ENCODE peak calls at places on chromosomes 1 and 21, in four cellular contexts. One of them, this sample, is unnamed. For H3K4me1, the result is how much of the 10 kb centered on the place peaks cover.

GRCh38 chr1:4267381-4268261 is 367.5 kb upstream of the C1orf174 start:
- DNase-seq in HCT116: no peak
- DNase-seq in K562: no peak
- DNase-seq in HepG2: peak
- DNase-seq in this sample: no peak

GRCh38 chr1:56132520-56132919 is 446.8 kb downstream of the PLPP3 start:
- DNase-seq in K562: no peak
- DNase-seq in HepG2: no peak
- DNase-seq in HCT116: no peak
- DNase-seq in this sample: no peak

GRCh38 chr1:2174348-2175054 is 20.1 kb downstream of the FAAP20 start:
- DNase-seq in K562: peak
- DNase-seq in HepG2: peak
- DNase-seq in HCT116: peak
- DNase-seq in this sample: peak

GRCh38 chr1:152752225-152752624 is 5.6 kb upstream of the KPRP start:
- DNase-seq in HCT116: no peak
- DNase-seq in K562: no peak
- DNase-seq in HepG2: peak
- DNase-seq in this sample: no peak

GRCh38 chr21:38383411-38384245 is 114.6 kb downstream of the ERG start:
- DNase-seq in HCT116: no peak
- DNase-seq in K562: no peak
- DNase-seq in HepG2: no peak
- DNase-seq in this sample: no peak

GRCh38 chr1:110673197-110673701 is 1.5 kb downstream of the KCNA3 start:
- DNase-seq in HCT116: no peak
- DNase-seq in HepG2: no peak
- DNase-seq in K562: no peak
- DNase-seq in this sample: peak

GRCh38 chr1:158067651-158068050 is 74.2 kb downstream of the KIRREL1 start:
- DNase-seq in K562: no peak
- DNase-seq in HCT116: no peak
- DNase-seq in HepG2: no peak
- DNase-seq in this sample: no peak

GRCh38 chr1:35264861-35265260 is 3.6 kb upstream of the ZMYM4 start:
- DNase-seq in HepG2: peak
- DNase-seq in K562: no peak
- DNase-seq in HCT116: no peak
- DNase-seq in this sample: no peak

GRCh38 chr21:38832664-38833063 is 26.9 kb downstream of the ETS2 start:
- DNase-seq in HepG2: no peak
- DNase-seq in HCT116: no peak
- DNase-seq in K562: no peak
- DNase-seq in this sample: no peak

GRCh38 chr1:42931108-42931539 is 27.5 kb downstream of the SLC2A1 start:
- DNase-seq in HepG2: no peak
- DNase-seq in K562: peak
- DNase-seq in HCT116: no peak
- DNase-seq in this sample: peak

DNA sequence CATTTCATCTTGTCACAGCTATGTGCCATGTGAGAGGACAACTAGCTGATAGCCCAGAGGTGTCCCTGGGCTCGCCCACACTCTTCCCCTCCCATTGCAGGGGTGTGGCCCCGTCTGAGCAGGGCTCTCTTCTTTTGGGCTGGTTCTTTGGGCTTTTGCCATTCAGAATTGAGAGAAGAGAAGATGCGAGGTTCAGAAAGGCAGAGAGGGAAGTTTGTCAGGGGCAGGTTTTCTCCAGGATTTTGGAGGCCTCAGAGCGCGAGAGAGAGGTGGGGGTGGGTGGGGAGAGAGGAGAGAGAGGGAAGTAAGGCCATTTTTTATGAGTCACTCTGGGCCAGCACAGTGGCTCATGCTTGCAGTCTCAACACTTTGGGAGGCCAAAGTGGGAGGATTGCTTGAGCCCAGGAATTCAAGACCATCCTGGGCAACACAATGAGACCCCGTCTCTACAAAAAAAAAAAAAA is 5.2 kb downstream of the IFI6 start:
- DNase-seq in HepG2: no peak
- DNase-seq in HCT116: no peak
- DNase-seq in K562: peak
- DNase-seq in this sample: no peak
- TF ChIP-seq ELF1 in HepG2: no peak
- TF ChIP-seq ELF1 in HCT116: no peak
- TF ChIP-seq ELF1 in K562: no peak
- TF ChIP-seq ELF1 in this sample: no peak

DNA sequence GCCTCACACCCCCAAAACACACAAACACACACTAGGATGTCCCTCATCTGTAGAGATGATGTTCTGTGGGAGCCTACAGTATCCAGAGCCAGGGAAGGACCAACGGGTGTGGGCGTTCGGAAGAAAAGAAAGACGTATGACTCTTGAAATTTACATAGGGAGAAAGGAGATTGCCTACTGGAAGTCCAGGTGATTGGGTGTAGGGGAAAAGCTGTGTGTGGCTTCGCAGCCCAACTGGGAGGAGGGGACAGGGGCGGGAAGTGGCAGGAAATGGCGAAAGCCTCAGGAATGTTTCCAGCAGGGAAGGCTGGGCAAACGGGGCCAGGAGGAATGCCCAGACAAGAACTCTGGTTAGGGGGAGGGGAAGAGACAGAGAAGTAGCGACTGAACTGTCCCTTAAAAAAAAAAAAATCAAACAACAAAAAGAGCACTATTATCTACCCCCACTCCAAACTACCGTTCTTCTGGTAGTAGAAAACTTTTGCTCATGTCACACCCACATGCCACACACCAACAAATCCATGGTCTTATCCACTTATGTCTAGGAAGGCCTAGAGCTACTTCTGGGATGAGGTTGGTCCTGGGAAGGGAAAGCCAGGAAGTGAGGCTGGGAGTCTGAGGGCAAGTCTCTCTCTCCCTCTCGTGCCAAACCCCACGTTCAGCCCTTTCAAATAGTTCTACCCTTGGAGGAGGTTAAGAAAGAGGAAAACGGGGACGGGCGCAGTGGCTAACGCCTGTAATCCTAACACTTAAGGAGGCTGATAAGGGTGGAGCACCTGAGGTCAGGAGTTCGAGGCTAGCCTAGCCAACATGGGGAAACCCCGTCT is 1.8 kb upstream of the CKS1B start:
- DNase-seq in HepG2: peak
- DNase-seq in K562: peak
- DNase-seq in HCT116: peak
- DNase-seq in this sample: no peak
- H3K4me1 ChIP-seq in HepG2: half or more
- H3K4me1 ChIP-seq in K562: half or more
- H3K4me1 ChIP-seq in HCT116: under half
- H3K4me1 ChIP-seq in this sample: under half

GRCh38 chr1:28380394-28380793 is 10.9 kb downstream of the PHACTR4 start:
- DNase-seq in HCT116: no peak
- DNase-seq in HepG2: no peak
- DNase-seq in K562: no peak
- DNase-seq in this sample: no peak
- TF ChIP-seq SIN3A in HCT116: no peak
- TF ChIP-seq SIN3A in HepG2: no peak
- TF ChIP-seq SIN3A in K562: no peak
- TF ChIP-seq SIN3A in this sample: no peak

GRCh38 chr1:235972316-235973090 is 92.4 kb downstream of the NID1 start:
- DNase-seq in HCT116: no peak
- DNase-seq in HepG2: no peak
- DNase-seq in K562: peak
- DNase-seq in this sample: peak
- TF ChIP-seq ELF1 in HCT116: no peak
- TF ChIP-seq ELF1 in HepG2: no peak
- TF ChIP-seq ELF1 in K562: no peak
- TF ChIP-seq ELF1 in this sample: no peak

DNA sequence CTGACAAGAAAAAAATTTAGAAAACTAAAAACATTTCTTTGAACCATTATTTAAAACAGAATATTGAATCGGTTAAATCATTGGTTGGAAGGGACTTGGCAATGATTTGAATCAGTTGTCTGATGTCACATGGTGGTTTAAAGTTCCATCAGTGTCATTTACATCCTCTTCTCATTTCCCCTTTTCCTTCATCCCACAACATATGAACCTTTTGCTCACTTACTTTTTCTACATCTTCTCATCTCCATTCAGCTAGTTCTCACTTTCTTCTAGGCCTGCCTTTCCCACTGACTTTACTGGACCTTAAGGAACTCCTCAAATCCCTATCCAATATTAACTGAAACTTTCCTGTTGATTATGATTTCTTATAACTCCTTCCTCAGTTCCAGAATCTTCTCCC is 58.5 kb downstream of the PHACTR4 start:
- DNase-seq in HCT116: no peak
- DNase-seq in HepG2: no peak
- DNase-seq in K562: no peak
- DNase-seq in this sample: no peak
- H3K4me1 ChIP-seq in HCT116: under half
- H3K4me1 ChIP-seq in HepG2: under half
- H3K4me1 ChIP-seq in K562: under half
- H3K4me1 ChIP-seq in this sample: under half

GRCh38 chr21:25062061-25062460 is 545.2 kb downstream of the MRPL39 start:
- DNase-seq in HepG2: no peak
- DNase-seq in K562: no peak
- DNase-seq in HCT116: no peak
- DNase-seq in this sample: no peak
- TF ChIP-seq SIN3A in HepG2: no peak
- TF ChIP-seq SIN3A in K562: no peak
- TF ChIP-seq SIN3A in HCT116: no peak
- TF ChIP-seq SIN3A in this sample: no peak

GRCh38 chr1:79044974-79045650 is 38.6 kb upstream of the ADGRL4 start:
- DNase-seq in HepG2: no peak
- DNase-seq in K562: no peak
- DNase-seq in HCT116: peak
- DNase-seq in this sample: no peak

GRCh38 chr1:79041666-79042065 is 35.1 kb upstream of the ADGRL4 start:
- DNase-seq in K562: no peak
- DNase-seq in HCT116: no peak
- DNase-seq in HepG2: no peak
- DNase-seq in this sample: no peak

GRCh38 chr1:79042539-79042938 is 36.0 kb upstream of the ADGRL4 start:
- DNase-seq in HCT116: no peak
- DNase-seq in HepG2: no peak
- DNase-seq in K562: no peak
- DNase-seq in this sample: no peak

GRCh38 chr1:79042117-79042516 is 35.6 kb upstream of the ADGRL4 start:
- DNase-seq in K562: no peak
- DNase-seq in HCT116: no peak
- DNase-seq in HepG2: no peak
- DNase-seq in this sample: no peak

DNA sequence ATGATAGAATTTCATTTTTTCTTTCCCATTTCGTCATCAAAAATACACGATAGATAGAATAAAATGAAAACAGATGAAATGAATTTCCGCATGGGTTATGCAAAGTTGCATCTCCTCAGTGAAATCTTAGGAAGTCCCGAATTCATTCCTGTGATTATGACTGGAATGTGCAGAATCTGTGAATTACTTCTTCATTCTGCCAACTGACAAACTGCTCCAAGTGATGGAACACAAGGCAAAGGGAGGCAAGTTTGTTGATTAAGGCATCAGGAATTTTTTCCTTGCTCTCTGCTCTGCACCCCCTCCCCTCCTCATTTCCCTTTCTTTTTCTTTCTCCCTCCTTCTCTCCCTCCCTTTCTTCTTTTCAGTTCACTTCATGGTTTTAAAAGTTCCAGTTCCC is 37.0 kb upstream of the ADGRL4 start:
- DNase-seq in K562: no peak
- DNase-seq in HCT116: no peak
- DNase-seq in HepG2: no peak
- DNase-seq in this sample: no peak
- TF ChIP-seq ELF1 in K562: no peak
- TF ChIP-seq ELF1 in HCT116: no peak
- TF ChIP-seq ELF1 in HepG2: no peak
- TF ChIP-seq ELF1 in this sample: no peak

DNA sequence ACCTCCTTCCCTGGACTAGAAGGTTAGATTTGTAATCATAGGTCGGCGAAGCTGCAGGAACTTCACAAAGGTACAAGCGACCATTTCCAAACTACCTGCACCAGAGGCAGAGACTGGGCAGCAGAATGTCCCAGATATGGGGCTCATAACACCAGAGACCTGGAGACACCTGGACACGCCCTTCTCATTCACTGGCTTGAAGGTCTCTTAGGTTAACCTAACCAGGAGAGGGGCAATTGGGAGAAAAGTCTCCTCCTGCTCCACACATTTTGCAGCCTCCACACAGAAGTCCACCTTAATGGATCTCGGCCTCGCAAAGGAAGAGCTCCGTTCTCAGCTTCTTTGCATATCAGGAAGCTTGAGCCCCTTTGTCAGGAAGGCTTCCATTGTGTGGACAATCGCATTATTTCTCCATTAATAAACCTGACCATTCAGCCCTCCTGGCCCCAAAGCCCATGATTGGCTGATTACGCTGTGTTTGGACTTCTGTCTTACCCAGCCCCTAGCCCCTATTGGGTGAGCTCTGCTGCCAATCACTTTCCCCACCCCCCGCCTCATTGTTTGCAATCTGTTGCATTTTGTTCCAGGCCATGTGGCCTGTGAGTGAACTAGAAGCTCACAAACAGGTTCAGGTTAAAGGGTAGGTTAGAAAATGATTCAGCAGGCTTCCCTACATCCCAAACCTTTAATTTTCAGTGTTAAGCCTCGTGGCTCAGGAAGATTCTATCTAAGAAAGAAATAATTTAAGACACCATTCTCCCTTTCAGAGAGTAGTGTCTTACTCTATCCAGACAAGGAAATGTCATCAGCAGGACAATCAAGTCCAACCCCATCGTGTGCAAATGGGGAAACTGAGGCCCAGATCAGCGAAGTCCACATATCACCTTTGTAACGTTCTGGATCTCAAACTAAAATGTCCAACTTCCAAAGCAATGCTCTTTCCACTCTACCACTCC is 2.8 kb downstream of the MYCL start:
- DNase-seq in K562: peak
- DNase-seq in HepG2: peak
- DNase-seq in HCT116: peak
- DNase-seq in this sample: peak
- H3K4me1 ChIP-seq in K562: under half
- H3K4me1 ChIP-seq in HepG2: half or more
- H3K4me1 ChIP-seq in HCT116: under half
- H3K4me1 ChIP-seq in this sample: under half

This sample was measured in SK-N-SH.